ENCODE peak calls at places on chromosomes 3 and 15, in six cellular contexts. X is cardiac muscle cell, A is bronchial epithelial cell, Z is esophagus muscularis mucosa, C is fibroblast of the aortic adventitia, Q is cardiac fibroblast. L is an unnamed sample.

GRCh38 chr3:9890249-9891071 is at the start of gene JAGN1:
- DNase-seq in X (peak), A (peak), Z (peak), C (peak), Q (peak), L (peak)

GRCh38 chr3:176953106-176954080 is 243.9 kb downstream of the TBL1XR1 start:
- DNase-seq in X (peak), A (peak), Z (no peak), C (peak), Q (peak), L (peak)

GRCh38 chr3:136802481-136802996 is 16.4 kb upstream of the SLC35G2 start:
- DNase-seq in X (peak), A (peak), Z (no peak), C (peak), Q (peak), L (no peak)

GRCh38 chr15:57283774-57284508 is 92.4 kb upstream of the CGNL1 start:
- DNase-seq in X (peak), A (no peak), Z (no peak), C (no peak), Q (peak), L (no peak)

GRCh38 chr3:61417352-61417751 is 144.0 kb upstream of the PTPRG start:
- DNase-seq in X (peak), A (no peak), Z (no peak), C (peak), Q (peak), L (no peak)

GRCh38 chr3:133935843-133936825 is 40.5 kb upstream of the RAB6B start:
- DNase-seq in X (no peak), A (no peak), Z (peak), C (no peak), Q (no peak), L (no peak)

GRCh38 chr3:117589454-117589853 is 879.9 kb downstream of the TUSC7 start:
- DNase-seq in X (no peak), A (peak), Z (no peak), C (peak), Q (no peak), L (no peak)

GRCh38 chr15:51267714-51268105 is 70.7 kb downstream of the CYP19A1 start:
- DNase-seq in X (peak), A (no peak), Z (no peak), C (no peak), Q (no peak), L (no peak)

GRCh38 chr15:59828871-59829270 is 139.8 kb upstream of the BNIP2 start:
- DNase-seq in X (no peak), A (no peak), Z (peak), C (no peak), Q (no peak), L (no peak)

GRCh38 chr3:125232394-125232793 is 19.8 kb upstream of the SLC12A8 start:
- DNase-seq in X (no peak), A (peak), Z (no peak), C (no peak), Q (no peak), L (no peak)

GRCh38 chr15:72591361-72591760 is 63.1 kb upstream of the GOLGA6B start:
- DNase-seq in X (peak), A (no peak), Z (no peak), C (peak), Q (no peak), L (peak)

GRCh38 chr3:32392530-32393302 is 1.1 kb downstream of the CMTM7 start:
- DNase-seq in X (peak), A (peak), Z (no peak), C (peak), Q (peak), L (no peak)

GRCh38 chr3:20905210-20905805 is 719.3 kb upstream of the SGO1 start:
- DNase-seq in X (peak), A (peak), Z (no peak), C (no peak), Q (peak), L (no peak)

GRCh38 chr15:90104551-90104950 is 2.3 kb upstream of the IDH2 start:
- DNase-seq in X (no peak), A (peak), Z (no peak), C (no peak), Q (no peak), L (no peak)

GRCh38 chr3:50154840-50155490 is at the start of gene SEMA3F:
- DNase-seq in X (peak), A (no peak), Z (no peak), C (peak), Q (peak), L (no peak)

GRCh38 chr15:96171271-96171739 is 159.2 kb upstream of the NR2F2 start:
- DNase-seq in X (no peak), A (peak), Z (no peak), C (no peak), Q (no peak), L (no peak)

GRCh38 chr3:185851046-185851445 is 26.2 kb upstream of the IGF2BP2 start:
- DNase-seq in X (no peak), A (peak), Z (no peak), C (no peak), Q (peak), L (no peak)

GRCh38 chr15:60000824-60001641 is 3.1 kb upstream of the FOXB1 start:
- DNase-seq in X (no peak), A (no peak), Z (no peak), C (no peak), Q (no peak), L (no peak)

GRCh38 chr3:66797916-66798560 is 200.1 kb upstream of the KBTBD8 start:
- DNase-seq in X (peak), A (no peak), Z (no peak), C (peak), Q (peak), L (peak)
- H3K4me3 ChIP-seq in X (peak), A (no peak), Z (peak), C (no peak), Q (peak), L (no peak)

DNA sequence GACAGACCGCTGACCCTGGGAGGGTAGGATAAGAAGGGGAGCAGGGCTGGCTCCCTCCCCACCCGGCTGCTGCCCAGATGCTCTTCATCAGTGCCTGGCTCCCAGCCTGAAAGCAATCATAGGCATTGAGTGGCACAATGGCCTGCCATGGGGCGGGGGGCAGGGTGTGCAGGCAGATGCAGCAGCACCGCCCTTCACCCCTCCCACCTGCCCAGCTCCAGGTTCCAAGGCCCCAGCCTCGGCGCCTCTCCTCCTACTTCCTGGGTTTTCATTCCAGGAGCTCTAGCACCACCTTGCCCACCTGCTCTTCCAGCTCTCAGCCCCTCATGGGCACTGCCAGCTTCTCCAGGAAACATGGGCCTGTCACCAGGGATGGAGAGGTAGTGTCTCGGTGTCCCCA is 101.7 kb downstream of the MEGF11 start:
- DNase-seq in X (no peak), A (no peak), Z (no peak), C (no peak), Q (no peak), L (no peak)
- TF ChIP-seq CTCF in X (no peak), A (no peak), Z (no peak), C (no peak), Q (no peak), L (no peak)

DNA sequence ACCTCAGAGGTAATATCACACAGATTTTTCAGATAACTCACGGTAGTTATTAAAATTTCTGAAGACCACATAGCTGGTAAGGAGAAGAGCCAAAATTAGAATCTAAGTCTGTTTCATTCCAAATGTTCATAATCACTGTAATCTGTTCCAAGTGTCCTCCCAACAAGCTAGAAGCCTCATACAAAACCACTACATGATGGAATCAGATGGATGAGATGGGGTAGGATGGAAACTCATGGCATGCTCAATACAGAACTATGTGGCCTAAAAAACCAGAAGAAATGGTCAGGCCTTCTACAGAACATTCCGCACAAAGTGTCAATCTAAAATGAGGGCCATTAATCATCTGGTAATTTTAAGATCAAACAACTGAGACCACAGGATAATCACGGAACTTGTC is 91.8 kb downstream of the THBS1 start:
- DNase-seq in X (no peak), A (no peak), Z (no peak), C (no peak), Q (no peak), L (no peak)
- H3K4me3 ChIP-seq in X (no peak), A (no peak), Z (no peak), C (no peak), Q (no peak), L (no peak)

GRCh38 chr3:113238503-113238902 is 27.1 kb downstream of the BOC start:
- DNase-seq in X (no peak), A (no peak), Z (no peak), C (no peak), Q (no peak), L (no peak)
- TF ChIP-seq CTCF in X (no peak), A (no peak), Z (no peak), C (no peak), Q (no peak), L (no peak)

DNA sequence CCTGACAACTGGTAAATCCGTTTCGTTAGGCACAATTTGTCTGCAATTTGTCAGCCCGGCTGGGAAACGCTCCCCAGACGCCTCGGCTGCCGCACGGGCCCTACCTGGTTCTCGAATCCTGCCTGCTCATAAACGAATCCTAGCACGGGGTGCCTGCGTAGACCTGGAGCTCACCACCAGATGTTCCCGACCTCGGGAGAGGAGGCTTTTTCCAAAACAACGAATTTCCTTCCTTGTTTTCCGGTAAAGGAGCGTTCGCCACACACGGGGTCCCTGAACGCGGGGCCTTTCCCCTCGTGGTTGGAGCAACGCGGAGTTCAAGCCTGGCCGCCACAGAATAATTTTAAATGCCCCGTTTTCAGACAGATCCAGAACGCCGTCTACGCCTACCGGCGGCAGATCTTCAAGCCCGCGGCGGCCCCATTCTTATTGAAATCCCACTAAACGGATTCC is 1.1 kb downstream of the GATA2 start:
- DNase-seq in X (no peak), A (no peak), Z (no peak), C (no peak), Q (peak), L (no peak)
- H3K4me3 ChIP-seq in X (peak), A (no peak), Z (no peak), C (no peak), Q (no peak), L (peak)

GRCh38 chr3:145807990-145808389 is 353.0 kb downstream of the PLOD2 start:
- DNase-seq in X (peak), A (no peak), Z (no peak), C (peak), Q (peak), L (no peak)
- TF ChIP-seq CTCF in X (peak), A (no peak), Z (no peak), C (peak), Q (peak), L (peak)